ENCODE peak calls at places on chromosomes 7 and 10, in four cellular contexts. K is PC-3, F is mammary epithelial cell, T is astrocyte. L is an unnamed sample. For H3K4me1, the result is how much of the 10 kb centered on the place peaks cover.

GRCh38 chr7:99253369-99253768 is 19.3 kb upstream of the MYH16 start:
- DNase-seq in K (no peak), F (no peak), T (no peak), L (no peak)

GRCh38 chr7:121079425-121080169 is 91.1 kb downstream of the CPED1 start:
- DNase-seq in K (peak), F (no peak), T (peak), L (no peak)

GRCh38 chr7:29421010-29421956 is 142.4 kb upstream of the PRR15 start:
- DNase-seq in K (no peak), F (no peak), T (no peak), L (no peak)

GRCh38 chr7:76020031-76020714 is 25.8 kb upstream of the TMEM120A start:
- DNase-seq in K (peak), F (peak), T (peak), L (peak)

GRCh38 chr10:77493851-77494788 is 143.5 kb downstream of the KCNMA1 start:
- DNase-seq in K (peak), F (peak), T (peak), L (no peak)

GRCh38 chr7:150569245-150569644 is 2.1 kb downstream of the GIMAP4 start:
- DNase-seq in K (no peak), F (no peak), T (no peak), L (no peak)

GRCh38 chr7:140653319-140654108 is 12.9 kb upstream of the DENND2A start:
- DNase-seq in K (peak), F (peak), T (peak), L (peak)

GRCh38 chr7:99837649-99838361 is 10.0 kb downstream of the CYP3A43 start:
- DNase-seq in K (peak), F (peak), T (no peak), L (no peak)

GRCh38 chr10:4947635-4948596 is 15.3 kb upstream of the AKR1C1 start:
- DNase-seq in K (peak), F (peak), T (peak), L (peak)

GRCh38 chr10:75284097-75284485 is 48.3 kb upstream of the COMTD1 start:
- DNase-seq in K (no peak), F (no peak), T (no peak), L (no peak)

GRCh38 chr10:8159628-8160165 is 105.2 kb downstream of the GATA3 start:
- DNase-seq in K (peak), F (peak), T (peak), L (peak)

GRCh38 chr10:30709700-30710358 is 80.3 kb upstream of the LYZL2 start:
- DNase-seq in K (no peak), F (no peak), T (no peak), L (no peak)

GRCh38 chr10:30705086-30705624 is 75.6 kb upstream of the LYZL2 start:
- DNase-seq in K (no peak), F (no peak), T (no peak), L (no peak)

GRCh38 chr10:30705625-30706149 is 76.1 kb upstream of the LYZL2 start:
- DNase-seq in K (no peak), F (no peak), T (no peak), L (no peak)

GRCh38 chr10:30708234-30708633 is 78.7 kb upstream of the LYZL2 start:
- DNase-seq in K (no peak), F (no peak), T (no peak), L (no peak)

DNA sequence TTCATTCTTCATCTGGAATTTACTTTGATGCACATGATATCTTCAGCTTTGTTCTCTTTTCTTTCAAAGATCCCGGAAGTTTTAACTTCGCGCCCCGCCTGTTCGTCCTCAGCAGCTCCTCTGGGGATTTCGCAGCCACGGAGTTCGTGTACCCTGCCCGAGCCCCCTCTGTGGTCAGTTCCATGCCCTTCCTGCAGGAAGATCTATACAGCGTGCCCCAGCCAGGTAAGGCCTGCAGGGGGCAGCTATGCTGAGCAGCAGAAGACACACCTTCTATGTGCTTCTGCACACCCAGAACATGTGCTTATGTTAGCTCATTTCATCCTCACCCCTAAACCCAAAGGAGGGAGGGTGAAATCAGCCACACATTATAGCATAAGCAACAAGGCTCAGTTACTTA is 79.7 kb upstream of the LYZL2 start:
- DNase-seq in K (no peak), F (no peak), T (no peak), L (no peak)
- H3K4me1 ChIP-seq in K (under half), F (under half), T (under half), L (under half)

GRCh38 chr7:22872087-22872807 is 49.6 kb upstream of the TOMM7 start:
- DNase-seq in K (no peak), F (no peak), T (no peak), L (no peak)
- H2AFZ ChIP-seq in K (no peak), F (no peak), T (no peak), L (no peak)

GRCh38 chr10:71831646-71832552 is 19.2 kb downstream of the PSAP start:
- DNase-seq in K (peak), F (peak), T (peak), L (no peak)

GRCh38 chr10:71833451-71834342 is 17.4 kb downstream of the PSAP start:
- DNase-seq in K (no peak), F (no peak), T (no peak), L (no peak)

GRCh38 chr10:71830726-71831125 is 20.3 kb downstream of the PSAP start:
- DNase-seq in K (no peak), F (no peak), T (no peak), L (no peak)

GRCh38 chr10:71834343-71834674 is 16.7 kb downstream of the PSAP start:
- DNase-seq in K (no peak), F (no peak), T (no peak), L (no peak)

GRCh38 chr10:71832967-71833366 is 18.1 kb downstream of the PSAP start:
- DNase-seq in K (no peak), F (no peak), T (no peak), L (no peak)
- H3K4me1 ChIP-seq in K (under half), F (under half), T (under half), L (under half)

DNA sequence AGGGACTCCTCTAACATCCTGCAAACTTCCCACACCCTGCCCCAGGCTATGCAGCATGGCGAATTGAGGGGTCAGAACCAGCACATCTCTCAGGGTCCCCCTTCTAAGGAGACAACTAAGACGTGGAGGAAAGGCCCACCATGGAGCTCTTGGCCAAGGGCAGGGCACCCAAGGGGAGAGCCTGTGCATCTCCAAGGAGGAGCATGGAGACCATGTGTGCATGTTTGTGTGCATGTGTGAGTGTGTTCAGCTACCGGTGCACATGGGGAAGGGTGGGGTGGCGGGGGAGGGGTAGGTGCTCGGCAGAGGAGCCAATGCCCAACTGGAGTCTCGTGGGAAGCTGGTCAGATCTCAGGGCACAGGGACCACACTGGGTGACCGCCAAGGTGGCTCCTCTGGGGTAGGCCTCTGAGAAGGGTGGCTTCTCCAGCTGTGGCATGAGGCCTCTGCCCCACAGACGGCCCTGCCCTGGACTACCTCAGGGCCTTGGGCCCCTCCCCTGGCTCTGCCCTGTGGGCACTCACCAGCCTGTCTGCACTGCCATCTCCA is 62.4 kb downstream of the RASGEF1A start:
- DNase-seq in K (no peak), F (no peak), T (no peak), L (no peak)
- H2AFZ ChIP-seq in K (no peak), F (no peak), T (no peak), L (no peak)

DNA sequence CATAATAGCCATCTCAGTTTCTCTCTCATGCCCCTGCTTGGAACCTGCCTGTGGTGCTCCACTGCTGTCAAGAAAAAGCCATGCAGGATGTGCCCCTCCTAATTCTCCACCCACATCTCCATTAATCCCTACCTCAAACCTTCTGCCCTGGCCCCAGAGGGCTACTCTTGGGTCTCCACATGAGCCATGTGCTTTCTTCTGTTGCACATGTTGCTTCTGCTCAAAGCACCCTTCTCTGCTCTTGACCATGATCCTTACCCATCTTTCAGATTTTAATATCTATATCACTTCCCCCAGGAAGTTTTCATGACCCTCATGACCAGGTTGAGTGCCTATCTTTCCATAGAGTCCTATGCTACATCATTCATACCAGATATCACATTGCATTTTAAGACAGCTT is 514.2 kb downstream of the RPS24 start:
- DNase-seq in K (no peak), F (no peak), T (no peak), L (no peak)
- H3K4me1 ChIP-seq in K (under half), F (under half), T (under half), L (under half)

GRCh38 chr7:128122577-128123290 is 91.5 kb upstream of the LRRC4 start:
- DNase-seq in K (no peak), F (no peak), T (no peak), L (no peak)

GRCh38 chr7:128121731-128122576 is 90.7 kb upstream of the LRRC4 start:
- DNase-seq in K (no peak), F (no peak), T (no peak), L (no peak)

GRCh38 chr7:128119036-128119435 is 87.8 kb upstream of the LRRC4 start:
- DNase-seq in K (no peak), F (no peak), T (no peak), L (no peak)

GRCh38 chr7:128120116-128120515 is 88.9 kb upstream of the LRRC4 start:
- DNase-seq in K (no peak), F (no peak), T (no peak), L (no peak)

DNA sequence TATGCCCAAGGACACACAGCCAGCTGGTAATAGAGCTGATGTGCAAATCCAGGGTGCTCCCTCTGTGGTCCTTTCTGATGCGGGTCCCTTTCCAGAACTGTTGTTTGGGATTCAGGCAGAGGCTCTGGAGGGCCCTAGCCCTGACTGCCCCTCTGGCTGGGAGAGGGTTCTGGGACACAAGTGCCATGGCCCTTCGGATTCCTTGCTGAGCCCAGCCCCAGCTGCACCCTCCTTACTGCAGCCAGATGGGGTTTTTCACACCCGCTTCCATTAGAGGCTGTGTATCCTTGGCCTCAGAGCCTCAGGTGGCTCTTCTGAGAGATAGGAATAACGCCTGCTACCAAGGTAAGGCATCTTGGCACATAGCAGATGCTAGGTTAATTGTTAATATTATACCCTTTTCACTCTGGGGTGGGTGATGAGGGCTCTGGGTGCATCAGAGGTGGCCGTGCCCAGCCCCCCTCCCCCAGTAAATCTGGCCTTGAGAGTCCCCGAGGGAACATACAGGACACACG is 89.8 kb upstream of the LRRC4 start:
- DNase-seq in K (no peak), F (no peak), T (no peak), L (no peak)
- H2AFZ ChIP-seq in K (no peak), F (no peak), T (no peak), L (no peak)

GRCh38 chr7:115004121-115004520 is 82.2 kb downstream of the MDFIC start:
- DNase-seq in K (peak), F (peak), T (no peak), L (peak)
- H3K4me1 ChIP-seq in K (under half), F (under half), T (under half), L (under half)

GRCh38 chr10:15351099-15351820 is 19.8 kb downstream of the FAM171A1 start:
- DNase-seq in K (no peak), F (no peak), T (no peak), L (no peak)

GRCh38 chr10:15349133-15349532 is 22.0 kb downstream of the FAM171A1 start:
- DNase-seq in K (no peak), F (no peak), T (no peak), L (no peak)

GRCh38 chr10:15347205-15347604 is 23.9 kb downstream of the FAM171A1 start:
- DNase-seq in K (no peak), F (no peak), T (no peak), L (no peak)

GRCh38 chr10:15346440-15347141 is 24.5 kb downstream of the FAM171A1 start:
- DNase-seq in K (no peak), F (no peak), T (peak), L (no peak)

GRCh38 chr10:15348579-15348978 is 22.5 kb downstream of the FAM171A1 start:
- DNase-seq in K (no peak), F (no peak), T (no peak), L (no peak)
- H2AFZ ChIP-seq in K (peak), F (no peak), T (no peak), L (no peak)

GRCh38 chr7:151681726-151682125 is 162.0 kb upstream of the RHEB start:
- DNase-seq in K (no peak), F (no peak), T (no peak), L (no peak)

GRCh38 chr7:151684408-151685175 is 164.9 kb upstream of the RHEB start:
- DNase-seq in K (no peak), F (no peak), T (no peak), L (no peak)

GRCh38 chr7:151682831-151683614 is 163.3 kb upstream of the RHEB start:
- DNase-seq in K (no peak), F (no peak), T (no peak), L (no peak)

GRCh38 chr7:151686016-151686766 is 166.5 kb upstream of the RHEB start:
- DNase-seq in K (no peak), F (no peak), T (no peak), L (no peak)

GRCh38 chr7:151683615-151684407 is 164.1 kb upstream of the RHEB start:
- DNase-seq in K (no peak), F (no peak), T (no peak), L (no peak)
- H3K4me1 ChIP-seq in K (under half), F (under half), T (under half), L (under half)

L was measured in keratinocyte.